ENCODE peak calls at places on chromosomes 3 and 15, in ten cellular contexts. A is right lobe of liver, R is Panc1, H is cardiac muscle cell, M is IMR-90, Z is left lung, V is retinal pigment epithelial cell, N is fibroblast of mammary gland, T is PC-3, E is NB4. W is an unnamed sample.

GRCh38 chr3:153513236-153513635 is 351.2 kb downstream of the RAP2B start:
- DNase-seq in R (no peak), H (peak), V (no peak), E (peak), M (no peak), A (no peak), N (peak), Z (no peak), T (peak), W (peak)

GRCh38 chr3:147816770-147817169 is 407.6 kb downstream of the ZIC1 start:
- DNase-seq in V (no peak), M (no peak), N (peak), Z (peak), E (no peak), T (peak), H (peak), R (no peak), A (no peak), W (peak)

GRCh38 chr3:170330366-170330765 is 27.1 kb upstream of the SKIL start:
- DNase-seq in N (peak), Z (no peak), T (peak), A (no peak), R (peak), V (no peak), M (peak), E (peak), H (peak), W (no peak)

GRCh38 chr15:64009798-64010241 is 36.5 kb downstream of the DAPK2 start:
- DNase-seq in M (peak), A (no peak), E (no peak), T (peak), N (peak), Z (no peak), R (no peak), V (no peak), H (no peak), W (no peak)

GRCh38 chr3:47440131-47440530 is 35.6 kb downstream of the SCAP start:
- DNase-seq in H (peak), N (peak), V (no peak), R (no peak), M (no peak), T (peak), E (peak), A (no peak), Z (no peak), W (peak)

GRCh38 chr3:183309276-183309675 is 56.2 kb downstream of the B3GNT5 start:
- DNase-seq in Z (no peak), M (no peak), V (no peak), N (peak), R (no peak), A (peak), T (no peak), H (no peak), E (no peak), W (no peak)

GRCh38 chr3:49248828-49249227 is 28.2 kb downstream of the C3orf62 start:
- DNase-seq in A (no peak), N (peak), Z (no peak), H (peak), M (peak), T (no peak), V (no peak), R (no peak), E (peak), W (peak)

GRCh38 chr3:60017631-60018030 is 967.8 kb upstream of the CFAP20DC start:
- DNase-seq in R (no peak), A (no peak), T (peak), E (peak), M (no peak), H (no peak), Z (no peak), V (peak), N (peak), W (no peak)

GRCh38 chr3:53109822-53110771 is 20.1 kb downstream of the RFT1 start:
- DNase-seq in Z (peak), M (peak), R (no peak), V (no peak), H (peak), E (peak), A (no peak), T (peak), N (peak), W (peak)

GRCh38 chr15:35444557-35445204 is 101.3 kb downstream of the DPH6 start:
- DNase-seq in N (peak), H (peak), M (peak), Z (no peak), T (peak), A (no peak), E (peak), V (no peak), R (peak), W (peak)

GRCh38 chr3:46334911-46335478 is 18.9 kb upstream of the CCR2 start:
- DNase-seq in T (peak), A (no peak), V (peak), Z (no peak), E (no peak), R (no peak), H (peak), M (peak), N (peak), W (peak)

GRCh38 chr3:152243301-152243711 is 25.4 kb upstream of the MBNL1 start:
- DNase-seq in H (no peak), E (no peak), Z (no peak), T (no peak), M (no peak), N (no peak), R (no peak), A (no peak), V (no peak), W (no peak)

GRCh38 chr3:157388976-157389375 is 47.7 kb upstream of the PTX3 start:
- DNase-seq in R (no peak), H (peak), A (no peak), M (peak), T (peak), N (peak), Z (no peak), E (no peak), V (no peak), W (no peak)

DNA sequence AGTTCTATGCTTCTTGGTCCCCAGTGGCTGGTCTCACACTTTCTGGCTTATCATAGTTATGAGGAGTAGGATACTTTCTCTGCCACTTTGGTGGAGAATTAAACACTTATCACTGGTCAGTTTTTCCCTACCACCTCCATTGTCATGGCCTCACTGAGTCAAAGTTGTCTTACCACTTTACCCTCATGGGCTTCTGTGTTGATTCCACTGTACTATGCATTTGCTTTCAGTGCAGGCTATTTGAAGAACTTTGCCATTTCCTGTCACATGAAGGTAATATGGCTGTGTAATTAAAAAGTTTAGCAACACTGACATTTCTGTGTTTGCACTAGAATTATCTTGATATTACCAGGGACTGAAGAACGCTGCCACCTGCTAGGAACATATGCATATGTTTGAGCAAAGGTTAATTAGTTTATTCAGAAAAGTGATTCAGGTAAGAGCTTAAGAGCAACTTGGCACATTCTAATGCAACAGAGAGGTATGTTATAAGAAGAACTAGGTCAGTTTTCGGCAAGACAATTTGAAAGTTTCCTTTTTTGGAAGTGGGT is 377.3 kb downstream of the PDCD6IP start:
- DNase-seq in T (no peak), H (no peak), Z (no peak), A (no peak), N (no peak), R (no peak), M (no peak), E (no peak), V (no peak), W (no peak)
- H3K4me3 ChIP-seq in T (no peak), H (no peak), Z (no peak), A (no peak), N (no peak), R (no peak), M (no peak), E (no peak), V (no peak), W (no peak)

DNA sequence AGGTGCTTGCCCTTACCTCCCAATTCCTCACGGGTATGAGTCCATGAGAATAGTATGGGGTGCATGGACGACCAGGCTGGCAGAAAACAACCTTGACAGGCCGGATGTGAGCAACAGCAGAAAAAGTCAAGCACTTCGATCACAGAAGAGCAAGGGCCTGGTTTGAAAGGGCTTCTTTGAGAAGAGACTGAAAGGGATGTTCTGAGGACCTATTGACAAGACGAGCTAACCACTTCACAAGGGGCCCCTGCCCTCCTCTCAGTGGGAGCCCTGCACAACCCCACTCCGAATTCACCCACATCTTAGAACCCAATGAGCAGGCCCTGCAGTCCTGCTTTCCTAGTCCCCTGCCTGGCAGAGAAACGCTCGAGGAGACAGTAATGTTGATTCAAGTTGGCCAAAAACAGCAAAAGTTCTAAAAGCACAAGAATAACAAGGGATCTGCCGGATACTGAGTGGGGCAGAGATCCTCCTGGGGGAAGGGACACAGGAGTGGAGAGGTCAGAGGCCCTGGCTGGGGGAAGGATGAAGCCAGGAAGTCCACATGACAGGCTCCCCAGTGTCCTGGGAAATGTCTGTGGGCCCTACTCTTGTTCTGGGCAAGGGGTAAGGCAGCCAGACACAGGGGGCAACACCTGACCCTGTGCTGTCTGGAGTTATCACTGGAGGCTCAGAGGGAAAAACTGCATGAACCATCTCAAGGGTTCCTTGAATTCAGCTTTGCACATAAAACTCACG is 14.8 kb upstream of the CX3CR1 start:
- DNase-seq in E (no peak), V (no peak), N (no peak), H (no peak), Z (no peak), R (no peak), A (no peak), M (no peak), T (no peak), W (no peak)
- TF ChIP-seq CTCF in E (no peak), V (no peak), N (no peak), H (no peak), Z (no peak), R (no peak), A (no peak), M (no peak), T (no peak), W (no peak)

DNA sequence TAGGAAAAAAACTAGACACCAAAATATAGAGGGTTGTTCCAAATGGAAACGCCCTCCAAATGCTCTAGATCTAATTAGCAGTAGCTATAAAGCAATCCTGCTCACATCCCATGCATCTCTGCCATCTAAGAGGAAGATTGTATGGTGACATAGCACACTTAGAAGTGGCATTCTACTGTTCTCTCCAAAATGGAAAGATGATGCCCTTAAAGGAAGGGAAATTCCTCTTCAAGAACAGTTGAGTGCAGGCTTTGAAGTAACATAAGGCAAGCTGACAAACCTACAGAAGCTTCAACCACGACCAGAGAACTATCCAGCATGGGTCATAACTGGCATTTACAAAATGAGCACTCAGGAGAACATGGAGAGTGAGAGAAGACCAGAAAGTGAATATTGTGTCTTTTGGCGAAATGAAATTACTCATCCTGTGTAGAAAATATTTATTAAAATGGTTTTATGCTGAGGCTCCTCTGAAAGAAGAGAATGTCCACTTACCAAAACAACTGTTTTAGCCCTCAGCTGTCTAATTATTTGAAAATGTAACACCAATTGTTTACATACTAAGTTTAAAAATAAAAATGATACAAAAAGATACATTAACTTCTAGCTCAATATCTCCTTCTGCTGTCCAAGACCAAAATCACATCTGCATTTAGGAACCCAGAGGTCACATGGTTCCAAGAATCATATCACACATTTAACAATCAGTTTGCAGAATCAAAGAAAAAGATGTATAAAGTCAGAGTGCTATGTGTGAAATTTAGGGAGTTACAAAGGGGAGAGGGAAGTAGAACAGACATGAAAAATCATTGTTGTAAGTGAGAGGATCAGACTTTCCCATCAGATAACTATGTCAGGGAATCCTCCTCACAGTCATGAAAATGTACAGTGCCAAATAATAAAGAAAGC is 216.9 kb downstream of the ATP8B4 start:
- DNase-seq in H (peak), A (no peak), Z (no peak), R (no peak), N (peak), V (no peak), M (peak), T (peak), E (no peak), W (peak)
- H3K4me3 ChIP-seq in H (no peak), A (no peak), Z (no peak), R (no peak), N (no peak), V (no peak), M (no peak), T (no peak), E (no peak), W (no peak)

GRCh38 chr3:114447545-114447944 is 153.7 kb downstream of the TIGIT start:
- DNase-seq in E (no peak), R (no peak), N (peak), A (no peak), Z (no peak), M (no peak), H (no peak), T (no peak), V (no peak), W (no peak)
- TF ChIP-seq CTCF in E (no peak), R (no peak), N (no peak), A (no peak), Z (no peak), M (no peak), H (no peak), T (no peak), V (no peak), W (no peak)

GRCh38 chr3:171349392-171349791 is 110.8 kb downstream of the TNIK start:
- DNase-seq in T (peak), Z (no peak), R (no peak), V (no peak), N (no peak), E (no peak), A (no peak), H (no peak), M (peak), W (peak)
- H3K4me3 ChIP-seq in T (no peak), Z (no peak), R (no peak), V (no peak), N (no peak), E (no peak), A (no peak), H (no peak), M (no peak), W (no peak)

GRCh38 chr15:40444741-40445140 is 4.0 kb downstream of the BAHD1 start:
- DNase-seq in V (no peak), Z (no peak), A (no peak), M (no peak), H (no peak), T (no peak), E (no peak), R (no peak), N (no peak), W (no peak)
- TF ChIP-seq CTCF in V (no peak), Z (no peak), A (no peak), M (no peak), H (no peak), T (no peak), E (no peak), R (no peak), N (no peak), W (no peak)